ENCODE peak calls at places on chromosome 12, in ten cellular contexts. K is aorta; R is IMR-90; M is foreskin keratinocyte; B is H9; Z is CD4-positive, CD25-positive, alpha-beta regulatory T cell; F is mesenchymal stem cell; V is neural progenitor cell; A is substantia nigra; H is brain microvascular endothelial cell. G is an unnamed sample.

GRCh38 chr12:32390572-32391219 is 8.7 kb upstream of the FGD4 start:
- DNase-seq in K (no peak), R (no peak), M (peak; percentile 7), B (no peak), Z (no peak), F (no peak), V (no peak), A (no peak), H (peak; percentile 32), G (no peak)

GRCh38 chr12:14560904-14561574 is 6.6 kb downstream of the PLBD1 start:
- DNase-seq in K (no peak), R (no peak), M (no peak), B (no peak), Z (no peak), F (no peak), V (no peak), A (no peak), H (no peak), G (no peak)

GRCh38 chr12:99334737-99335136 is 312.8 kb upstream of the GARIN6 start:
- DNase-seq in K (no peak), R (no peak), M (no peak), B (no peak), Z (no peak), F (no peak), V (peak; percentile 9), A (no peak), H (no peak), G (no peak)

GRCh38 chr12:45353944-45354343 is 138.0 kb downstream of the ANO6 start:
- DNase-seq in K (no peak), R (no peak), M (no peak), B (no peak), Z (no peak), F (no peak), V (no peak), A (no peak), H (no peak), G (no peak)

GRCh38 chr12:3114671-3115070 is 37.5 kb downstream of the TSPAN9 start:
- DNase-seq in K (no peak), R (no peak), M (no peak), B (no peak), Z (no peak), F (no peak), V (no peak), A (no peak), H (no peak), G (no peak)

GRCh38 chr12:5220835-5221234 is 177.2 kb downstream of the KCNA5 start:
- DNase-seq in K (no peak), R (peak; percentile 11), M (no peak), B (no peak), Z (no peak), F (no peak), V (no peak), A (no peak), H (no peak), G (no peak)

GRCh38 chr12:118704517-118704916 is 276.8 kb upstream of the SRRM4 start:
- DNase-seq in K (no peak), R (no peak), M (no peak), B (peak; percentile 47), Z (no peak), F (no peak), V (peak; percentile 16), A (no peak), H (no peak), G (no peak)

GRCh38 chr12:113066806-113067400 is 10.4 kb downstream of the DTX1 start:
- DNase-seq in K (no peak), R (no peak), M (no peak), B (peak; percentile 51), Z (no peak), F (no peak), V (no peak), A (no peak), H (no peak), G (no peak)

GRCh38 chr12:122602456-122602855 is 75.4 kb downstream of the KNTC1 start:
- DNase-seq in K (no peak), R (no peak), M (peak; percentile 7), B (no peak), Z (no peak), F (no peak), V (no peak), A (no peak), H (no peak), G (no peak)

GRCh38 chr12:107622005-107622404 is 63.6 kb upstream of the PWP1 start:
- DNase-seq in K (no peak), R (peak; percentile 3), M (no peak), B (peak; percentile 76), Z (no peak), F (no peak), V (peak; percentile 54), A (no peak), H (peak; percentile 20), G (no peak)

GRCh38 chr12:83477289-83477688 is 790.6 kb downstream of the TMTC2 start:
- DNase-seq in K (no peak), R (no peak), M (no peak), B (no peak), Z (no peak), F (no peak), V (no peak), A (no peak), H (no peak), G (no peak)

GRCh38 chr12:83474369-83474768 is 787.7 kb downstream of the TMTC2 start:
- DNase-seq in K (no peak), R (no peak), M (no peak), B (no peak), Z (no peak), F (no peak), V (no peak), A (no peak), H (no peak), G (no peak)

GRCh38 chr12:83476695-83477094 is 790.0 kb downstream of the TMTC2 start:
- DNase-seq in K (no peak), R (no peak), M (no peak), B (no peak), Z (no peak), F (no peak), V (no peak), A (no peak), H (no peak), G (no peak)

GRCh38 chr12:83477706-83478105 is 791.0 kb downstream of the TMTC2 start:
- DNase-seq in K (no peak), R (no peak), M (no peak), B (no peak), Z (no peak), F (no peak), V (no peak), A (no peak), H (no peak), G (no peak)

DNA sequence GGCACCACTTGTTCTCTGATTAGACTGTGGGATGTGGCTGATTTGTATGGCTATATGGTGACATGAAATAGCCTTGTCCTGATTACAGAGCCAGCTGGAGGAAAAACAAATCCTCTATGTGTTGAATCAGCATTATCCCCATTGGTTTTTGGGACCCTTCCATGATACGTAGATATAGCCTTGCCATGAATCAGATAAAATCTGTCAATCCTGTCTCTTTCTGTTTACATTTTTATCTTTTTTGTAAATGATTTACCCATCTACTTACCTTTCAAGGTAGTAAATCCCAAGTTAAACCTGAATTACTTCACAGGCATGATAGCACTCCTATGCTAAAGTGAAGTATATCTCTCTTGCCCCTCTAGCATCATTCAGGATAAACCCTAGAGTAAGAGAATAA is 789.3 kb downstream of the TMTC2 start:
- DNase-seq in K (no peak), R (no peak), M (no peak), B (no peak), Z (no peak), F (no peak), V (no peak), A (no peak), H (no peak), G (no peak)
- H3K27ac ChIP-seq in K (no peak overlapping the region), R (no peak overlapping the region), M (no peak overlapping the region), B (no peak overlapping the region), Z (no peak overlapping the region), F (no peak overlapping the region), V (no peak overlapping the region), A (no peak overlapping the region), H (no peak overlapping the region), G (no peak overlapping the region)

GRCh38 chr12:50545783-50546182 is 41.0 kb downstream of the DIP2B start:
- DNase-seq in K (no peak), R (no peak), M (no peak), B (no peak), Z (no peak), F (peak; percentile 39), V (no peak), A (no peak), H (peak; percentile 34), G (no peak)
- H3K27ac ChIP-seq in K (no peak overlapping the region), R (no peak overlapping the region), M (peak overlapping the region; percentile 35), B (no peak overlapping the region), Z (no peak overlapping the region), F (no peak overlapping the region), V (no peak overlapping the region), A (no peak overlapping the region), H (peak overlapping the region; percentile 16), G (no peak overlapping the region)

GRCh38 chr12:6384499-6385436 is 806 bp downstream of the LTBR start:
- DNase-seq in K (peak; percentile 59), R (no peak), M (no peak), B (peak; percentile 43), Z (no peak), F (no peak), V (no peak), A (no peak), H (no peak), G (peak; percentile 68)

GRCh38 chr12:6383572-6384498 is at the start of gene LTBR:
- DNase-seq in K (peak; percentile 98), R (peak; percentile 90), M (peak; percentile 49), B (peak; percentile 82), Z (no peak), F (peak; percentile 95), V (peak; percentile 49), A (peak; percentile 60), H (peak; percentile 82), G (peak; percentile 99)

GRCh38 chr12:6387541-6387940 is 3.6 kb downstream of the LTBR start:
- DNase-seq in K (no peak), R (no peak), M (no peak), B (peak; percentile 34), Z (no peak), F (no peak), V (no peak), A (no peak), H (no peak), G (no peak)

GRCh38 chr12:6386038-6386437 is 2.1 kb downstream of the LTBR start:
- DNase-seq in K (peak; percentile 38), R (no peak), M (no peak), B (peak; percentile 26), Z (no peak), F (no peak), V (no peak), A (no peak), H (no peak), G (no peak)

DNA sequence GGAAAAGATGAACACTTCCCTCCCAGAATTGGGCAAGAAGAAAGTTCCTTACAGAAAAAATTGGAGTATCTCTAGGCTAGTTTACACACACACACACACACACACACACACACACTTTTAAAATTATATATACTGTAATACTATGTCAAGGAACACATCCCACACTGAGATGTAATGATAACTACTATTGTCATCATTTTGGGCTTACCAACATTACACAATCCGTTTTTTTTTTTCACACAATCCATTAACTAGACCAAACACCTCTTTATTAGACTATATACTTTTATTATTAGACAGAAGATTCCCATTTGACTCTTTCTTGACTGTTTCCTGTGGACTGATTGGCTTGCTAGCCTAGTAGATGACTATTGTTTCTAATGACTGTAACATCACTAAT is 2.6 kb downstream of the LTBR start:
- DNase-seq in K (no peak), R (no peak), M (no peak), B (no peak), Z (no peak), F (peak; percentile 43), V (no peak), A (no peak), H (no peak), G (no peak)
- H3K27ac ChIP-seq in K (no peak overlapping the region), R (no peak overlapping the region), M (no peak overlapping the region), B (no peak overlapping the region), Z (no peak overlapping the region), F (no peak overlapping the region), V (no peak overlapping the region), A (no peak overlapping the region), H (no peak overlapping the region), G (no peak overlapping the region)

GRCh38 chr12:55983229-55983849 is 9.5 kb downstream of the RAB5B start:
- DNase-seq in K (no peak), R (no peak), M (no peak), B (no peak), Z (no peak), F (no peak), V (no peak), A (no peak), H (no peak), G (no peak)
- H3K27ac ChIP-seq in K (no peak overlapping the region), R (no peak overlapping the region), M (no peak overlapping the region), B (no peak overlapping the region), Z (no peak overlapping the region), F (no peak overlapping the region), V (no peak overlapping the region), A (no peak overlapping the region), H (no peak overlapping the region), G (peak overlapping the region; percentile 19)